ENCODE peak calls at places on chromosomes 3 and 15, in five cellular contexts. One of them, this sample, is unnamed.
A peak's percentile ranks its signal among the peaks of the same experiment; 100 is the strongest.

GRCh38 chr3:45896956-45897355 is 10.6 kb downstream of the CCR9 start:
- ATAC-seq in natural killer cell: no peak
- ATAC-seq in activated CD8-positive, alpha-beta memory T cell treated with anti-CD3 and anti-CD28 coated beads, Interleukin-2, amount 10 ng/mL, durations not matched to agents 7 days and 5 days: no peak
- ATAC-seq in activated naive CD8-positive, alpha-beta T cell treated with anti-CD3 and anti-CD28 coated beads, Interleukin-2, amount 10 ng/mL, durations not matched to agents 7 days and 5 days: no peak
- ATAC-seq in upper lobe of left lung: no peak
- ATAC-seq in this sample: peak; percentile 13

GRCh38 chr3:66039590-66039887 is 821 bp upstream of the MAGI1 start:
- ATAC-seq in natural killer cell: no peak
- ATAC-seq in activated CD8-positive, alpha-beta memory T cell treated with anti-CD3 and anti-CD28 coated beads, Interleukin-2, amount 10 ng/mL, durations not matched to agents 7 days and 5 days: no peak
- ATAC-seq in activated naive CD8-positive, alpha-beta T cell treated with anti-CD3 and anti-CD28 coated beads, Interleukin-2, amount 10 ng/mL, durations not matched to agents 7 days and 5 days: no peak
- ATAC-seq in upper lobe of left lung: no peak
- ATAC-seq in this sample: peak; percentile 0

GRCh38 chr15:99578809-99579208 is 13.0 kb downstream of the MEF2A start:
- ATAC-seq in natural killer cell: no peak
- ATAC-seq in activated CD8-positive, alpha-beta memory T cell treated with anti-CD3 and anti-CD28 coated beads, Interleukin-2, amount 10 ng/mL, durations not matched to agents 7 days and 5 days: no peak
- ATAC-seq in activated naive CD8-positive, alpha-beta T cell treated with anti-CD3 and anti-CD28 coated beads, Interleukin-2, amount 10 ng/mL, durations not matched to agents 7 days and 5 days: no peak
- ATAC-seq in upper lobe of left lung: no peak
- ATAC-seq in this sample: no peak

GRCh38 chr3:31288224-31288623 is 244.5 kb upstream of the STT3B start:
- ATAC-seq in natural killer cell: no peak
- ATAC-seq in activated CD8-positive, alpha-beta memory T cell treated with anti-CD3 and anti-CD28 coated beads, Interleukin-2, amount 10 ng/mL, durations not matched to agents 7 days and 5 days: no peak
- ATAC-seq in activated naive CD8-positive, alpha-beta T cell treated with anti-CD3 and anti-CD28 coated beads, Interleukin-2, amount 10 ng/mL, durations not matched to agents 7 days and 5 days: no peak
- ATAC-seq in upper lobe of left lung: no peak
- ATAC-seq in this sample: no peak

GRCh38 chr15:39208187-39208586 is 372.7 kb upstream of the THBS1 start:
- ATAC-seq in natural killer cell: no peak
- ATAC-seq in activated CD8-positive, alpha-beta memory T cell treated with anti-CD3 and anti-CD28 coated beads, Interleukin-2, amount 10 ng/mL, durations not matched to agents 7 days and 5 days: no peak
- ATAC-seq in activated naive CD8-positive, alpha-beta T cell treated with anti-CD3 and anti-CD28 coated beads, Interleukin-2, amount 10 ng/mL, durations not matched to agents 7 days and 5 days: no peak
- ATAC-seq in upper lobe of left lung: peak; percentile 49
- ATAC-seq in this sample: no peak

GRCh38 chr15:69604050-69604378 is 151.4 kb downstream of the RPLP1 start:
- ATAC-seq in natural killer cell: no peak
- ATAC-seq in activated CD8-positive, alpha-beta memory T cell treated with anti-CD3 and anti-CD28 coated beads, Interleukin-2, amount 10 ng/mL, durations not matched to agents 7 days and 5 days: no peak
- ATAC-seq in activated naive CD8-positive, alpha-beta T cell treated with anti-CD3 and anti-CD28 coated beads, Interleukin-2, amount 10 ng/mL, durations not matched to agents 7 days and 5 days: no peak
- ATAC-seq in upper lobe of left lung: no peak
- ATAC-seq in this sample: no peak

GRCh38 chr15:41653760-41654159 is 6.4 kb upstream of the MGA start:
- ATAC-seq in natural killer cell: no peak
- ATAC-seq in activated CD8-positive, alpha-beta memory T cell treated with anti-CD3 and anti-CD28 coated beads, Interleukin-2, amount 10 ng/mL, durations not matched to agents 7 days and 5 days: no peak
- ATAC-seq in activated naive CD8-positive, alpha-beta T cell treated with anti-CD3 and anti-CD28 coated beads, Interleukin-2, amount 10 ng/mL, durations not matched to agents 7 days and 5 days: no peak
- ATAC-seq in upper lobe of left lung: no peak
- ATAC-seq in this sample: no peak

GRCh38 chr15:33680336-33680735 is 288.0 kb upstream of the CHRM5 start:
- ATAC-seq in natural killer cell: no peak
- ATAC-seq in activated CD8-positive, alpha-beta memory T cell treated with anti-CD3 and anti-CD28 coated beads, Interleukin-2, amount 10 ng/mL, durations not matched to agents 7 days and 5 days: no peak
- ATAC-seq in activated naive CD8-positive, alpha-beta T cell treated with anti-CD3 and anti-CD28 coated beads, Interleukin-2, amount 10 ng/mL, durations not matched to agents 7 days and 5 days: no peak
- ATAC-seq in upper lobe of left lung: no peak
- ATAC-seq in this sample: no peak

GRCh38 chr3:66047321-66048050 is 8.8 kb upstream of the MAGI1 start:
- ATAC-seq in natural killer cell: no peak
- ATAC-seq in activated CD8-positive, alpha-beta memory T cell treated with anti-CD3 and anti-CD28 coated beads, Interleukin-2, amount 10 ng/mL, durations not matched to agents 7 days and 5 days: no peak
- ATAC-seq in activated naive CD8-positive, alpha-beta T cell treated with anti-CD3 and anti-CD28 coated beads, Interleukin-2, amount 10 ng/mL, durations not matched to agents 7 days and 5 days: no peak
- ATAC-seq in upper lobe of left lung: no peak
- ATAC-seq in this sample: no peak

GRCh38 chr3:69378112-69378799 is 7.6 kb downstream of the FRMD4B start:
- ATAC-seq in natural killer cell: no peak
- ATAC-seq in activated CD8-positive, alpha-beta memory T cell treated with anti-CD3 and anti-CD28 coated beads, Interleukin-2, amount 10 ng/mL, durations not matched to agents 7 days and 5 days: no peak
- ATAC-seq in activated naive CD8-positive, alpha-beta T cell treated with anti-CD3 and anti-CD28 coated beads, Interleukin-2, amount 10 ng/mL, durations not matched to agents 7 days and 5 days: no peak
- ATAC-seq in upper lobe of left lung: peak; percentile 89
- ATAC-seq in this sample: no peak

GRCh38 chr3:95508124-95508523 is 1306.3 kb upstream of the EPHA6 start:
- ATAC-seq in natural killer cell: no peak
- ATAC-seq in activated CD8-positive, alpha-beta memory T cell treated with anti-CD3 and anti-CD28 coated beads, Interleukin-2, amount 10 ng/mL, durations not matched to agents 7 days and 5 days: no peak
- ATAC-seq in activated naive CD8-positive, alpha-beta T cell treated with anti-CD3 and anti-CD28 coated beads, Interleukin-2, amount 10 ng/mL, durations not matched to agents 7 days and 5 days: no peak
- ATAC-seq in upper lobe of left lung: no peak
- ATAC-seq in this sample: no peak

GRCh38 chr3:140911822-140912221 is 29.8 kb upstream of the SLC25A36 start:
- ATAC-seq in natural killer cell: no peak
- ATAC-seq in activated CD8-positive, alpha-beta memory T cell treated with anti-CD3 and anti-CD28 coated beads, Interleukin-2, amount 10 ng/mL, durations not matched to agents 7 days and 5 days: no peak
- ATAC-seq in activated naive CD8-positive, alpha-beta T cell treated with anti-CD3 and anti-CD28 coated beads, Interleukin-2, amount 10 ng/mL, durations not matched to agents 7 days and 5 days: no peak
- ATAC-seq in upper lobe of left lung: no peak
- ATAC-seq in this sample: no peak

GRCh38 chr15:90213818-90214204 is 12.7 kb downstream of the SEMA4B start:
- ATAC-seq in natural killer cell: no peak
- ATAC-seq in activated CD8-positive, alpha-beta memory T cell treated with anti-CD3 and anti-CD28 coated beads, Interleukin-2, amount 10 ng/mL, durations not matched to agents 7 days and 5 days: no peak
- ATAC-seq in activated naive CD8-positive, alpha-beta T cell treated with anti-CD3 and anti-CD28 coated beads, Interleukin-2, amount 10 ng/mL, durations not matched to agents 7 days and 5 days: no peak
- ATAC-seq in upper lobe of left lung: peak; percentile 12
- ATAC-seq in this sample: no peak

GRCh38 chr3:181358060-181358459 is 353.7 kb upstream of the SOX2 start:
- ATAC-seq in natural killer cell: no peak
- ATAC-seq in activated CD8-positive, alpha-beta memory T cell treated with anti-CD3 and anti-CD28 coated beads, Interleukin-2, amount 10 ng/mL, durations not matched to agents 7 days and 5 days: no peak
- ATAC-seq in activated naive CD8-positive, alpha-beta T cell treated with anti-CD3 and anti-CD28 coated beads, Interleukin-2, amount 10 ng/mL, durations not matched to agents 7 days and 5 days: no peak
- ATAC-seq in upper lobe of left lung: no peak
- ATAC-seq in this sample: no peak

GRCh38 chr3:176699307-176699706 is 498.0 kb downstream of the TBL1XR1 start:
- ATAC-seq in natural killer cell: no peak
- ATAC-seq in activated CD8-positive, alpha-beta memory T cell treated with anti-CD3 and anti-CD28 coated beads, Interleukin-2, amount 10 ng/mL, durations not matched to agents 7 days and 5 days: no peak
- ATAC-seq in activated naive CD8-positive, alpha-beta T cell treated with anti-CD3 and anti-CD28 coated beads, Interleukin-2, amount 10 ng/mL, durations not matched to agents 7 days and 5 days: no peak
- ATAC-seq in upper lobe of left lung: no peak
- ATAC-seq in this sample: no peak

GRCh38 chr3:114660124-114660523 is 366.3 kb downstream of the TIGIT start:
- ATAC-seq in natural killer cell: no peak
- ATAC-seq in activated CD8-positive, alpha-beta memory T cell treated with anti-CD3 and anti-CD28 coated beads, Interleukin-2, amount 10 ng/mL, durations not matched to agents 7 days and 5 days: no peak
- ATAC-seq in activated naive CD8-positive, alpha-beta T cell treated with anti-CD3 and anti-CD28 coated beads, Interleukin-2, amount 10 ng/mL, durations not matched to agents 7 days and 5 days: no peak
- ATAC-seq in upper lobe of left lung: no peak
- ATAC-seq in this sample: no peak

GRCh38 chr15:81152339-81152738 is 18.3 kb downstream of the CFAP161 start:
- ATAC-seq in natural killer cell: no peak
- ATAC-seq in activated CD8-positive, alpha-beta memory T cell treated with anti-CD3 and anti-CD28 coated beads, Interleukin-2, amount 10 ng/mL, durations not matched to agents 7 days and 5 days: no peak
- ATAC-seq in activated naive CD8-positive, alpha-beta T cell treated with anti-CD3 and anti-CD28 coated beads, Interleukin-2, amount 10 ng/mL, durations not matched to agents 7 days and 5 days: no peak
- ATAC-seq in upper lobe of left lung: no peak
- ATAC-seq in this sample: no peak

GRCh38 chr3:144771401-144771870 is 799.8 kb downstream of the DIPK2A start:
- ATAC-seq in natural killer cell: no peak
- ATAC-seq in activated CD8-positive, alpha-beta memory T cell treated with anti-CD3 and anti-CD28 coated beads, Interleukin-2, amount 10 ng/mL, durations not matched to agents 7 days and 5 days: no peak
- ATAC-seq in activated naive CD8-positive, alpha-beta T cell treated with anti-CD3 and anti-CD28 coated beads, Interleukin-2, amount 10 ng/mL, durations not matched to agents 7 days and 5 days: no peak
- ATAC-seq in upper lobe of left lung: no peak
- ATAC-seq in this sample: no peak

GRCh38 chr3:99366663-99367429 is 271.5 kb upstream of the COL8A1 start:
- ATAC-seq in natural killer cell: no peak
- ATAC-seq in activated CD8-positive, alpha-beta memory T cell treated with anti-CD3 and anti-CD28 coated beads, Interleukin-2, amount 10 ng/mL, durations not matched to agents 7 days and 5 days: no peak
- ATAC-seq in activated naive CD8-positive, alpha-beta T cell treated with anti-CD3 and anti-CD28 coated beads, Interleukin-2, amount 10 ng/mL, durations not matched to agents 7 days and 5 days: no peak
- ATAC-seq in upper lobe of left lung: no peak
- ATAC-seq in this sample: no peak

GRCh38 chr3:193638833-193639232 is 45.8 kb downstream of the OPA1 start:
- ATAC-seq in natural killer cell: no peak
- ATAC-seq in activated CD8-positive, alpha-beta memory T cell treated with anti-CD3 and anti-CD28 coated beads, Interleukin-2, amount 10 ng/mL, durations not matched to agents 7 days and 5 days: no peak
- ATAC-seq in activated naive CD8-positive, alpha-beta T cell treated with anti-CD3 and anti-CD28 coated beads, Interleukin-2, amount 10 ng/mL, durations not matched to agents 7 days and 5 days: no peak
- ATAC-seq in upper lobe of left lung: no peak
- ATAC-seq in this sample: no peak

GRCh38 chr15:101306341-101307047 is 11.4 kb upstream of the SNRPA1 start:
- ATAC-seq in natural killer cell: no peak
- ATAC-seq in activated CD8-positive, alpha-beta memory T cell treated with anti-CD3 and anti-CD28 coated beads, Interleukin-2, amount 10 ng/mL, durations not matched to agents 7 days and 5 days: no peak
- ATAC-seq in activated naive CD8-positive, alpha-beta T cell treated with anti-CD3 and anti-CD28 coated beads, Interleukin-2, amount 10 ng/mL, durations not matched to agents 7 days and 5 days: no peak
- ATAC-seq in upper lobe of left lung: no peak
- ATAC-seq in this sample: no peak

GRCh38 chr15:38238311-38238710 is 14.3 kb upstream of the SPRED1 start:
- ATAC-seq in natural killer cell: no peak
- ATAC-seq in activated CD8-positive, alpha-beta memory T cell treated with anti-CD3 and anti-CD28 coated beads, Interleukin-2, amount 10 ng/mL, durations not matched to agents 7 days and 5 days: no peak
- ATAC-seq in activated naive CD8-positive, alpha-beta T cell treated with anti-CD3 and anti-CD28 coated beads, Interleukin-2, amount 10 ng/mL, durations not matched to agents 7 days and 5 days: no peak
- ATAC-seq in upper lobe of left lung: no peak
- ATAC-seq in this sample: no peak

GRCh38 chr3:113659121-113659531 is 37.3 kb downstream of the USF3 start:
- ATAC-seq in natural killer cell: no peak
- ATAC-seq in activated CD8-positive, alpha-beta memory T cell treated with anti-CD3 and anti-CD28 coated beads, Interleukin-2, amount 10 ng/mL, durations not matched to agents 7 days and 5 days: no peak
- ATAC-seq in activated naive CD8-positive, alpha-beta T cell treated with anti-CD3 and anti-CD28 coated beads, Interleukin-2, amount 10 ng/mL, durations not matched to agents 7 days and 5 days: no peak
- ATAC-seq in upper lobe of left lung: no peak
- ATAC-seq in this sample: no peak

GRCh38 chr3:113277886-113278598 is 66.7 kb downstream of the BOC start:
- ATAC-seq in natural killer cell: no peak
- ATAC-seq in activated CD8-positive, alpha-beta memory T cell treated with anti-CD3 and anti-CD28 coated beads, Interleukin-2, amount 10 ng/mL, durations not matched to agents 7 days and 5 days: no peak
- ATAC-seq in activated naive CD8-positive, alpha-beta T cell treated with anti-CD3 and anti-CD28 coated beads, Interleukin-2, amount 10 ng/mL, durations not matched to agents 7 days and 5 days: no peak
- ATAC-seq in upper lobe of left lung: no peak
- ATAC-seq in this sample: no peak

GRCh38 chr3:172179680-172180399 is 140.5 kb downstream of the FNDC3B start:
- ATAC-seq in natural killer cell: peak; percentile 59
- ATAC-seq in activated CD8-positive, alpha-beta memory T cell treated with anti-CD3 and anti-CD28 coated beads, Interleukin-2, amount 10 ng/mL, durations not matched to agents 7 days and 5 days: no peak
- ATAC-seq in activated naive CD8-positive, alpha-beta T cell treated with anti-CD3 and anti-CD28 coated beads, Interleukin-2, amount 10 ng/mL, durations not matched to agents 7 days and 5 days: no peak
- ATAC-seq in upper lobe of left lung: peak; percentile 26
- ATAC-seq in this sample: peak; percentile 52

GRCh38 chr15:68559342-68560310 is 19.2 kb upstream of the CORO2B start:
- ATAC-seq in natural killer cell: peak; percentile 85
- ATAC-seq in activated CD8-positive, alpha-beta memory T cell treated with anti-CD3 and anti-CD28 coated beads, Interleukin-2, amount 10 ng/mL, durations not matched to agents 7 days and 5 days: peak; percentile 92
- ATAC-seq in activated naive CD8-positive, alpha-beta T cell treated with anti-CD3 and anti-CD28 coated beads, Interleukin-2, amount 10 ng/mL, durations not matched to agents 7 days and 5 days: peak; percentile 87
- ATAC-seq in upper lobe of left lung: peak; percentile 90
- ATAC-seq in this sample: peak; percentile 91

GRCh38 chr3:117080899-117081298 is 371.3 kb downstream of the TUSC7 start:
- ATAC-seq in natural killer cell: no peak
- ATAC-seq in activated CD8-positive, alpha-beta memory T cell treated with anti-CD3 and anti-CD28 coated beads, Interleukin-2, amount 10 ng/mL, durations not matched to agents 7 days and 5 days: no peak
- ATAC-seq in activated naive CD8-positive, alpha-beta T cell treated with anti-CD3 and anti-CD28 coated beads, Interleukin-2, amount 10 ng/mL, durations not matched to agents 7 days and 5 days: no peak
- ATAC-seq in upper lobe of left lung: no peak
- ATAC-seq in this sample: no peak

GRCh38 chr3:4359805-4360502 is 56.8 kb downstream of the SETMAR start:
- ATAC-seq in natural killer cell: no peak
- ATAC-seq in activated CD8-positive, alpha-beta memory T cell treated with anti-CD3 and anti-CD28 coated beads, Interleukin-2, amount 10 ng/mL, durations not matched to agents 7 days and 5 days: no peak
- ATAC-seq in activated naive CD8-positive, alpha-beta T cell treated with anti-CD3 and anti-CD28 coated beads, Interleukin-2, amount 10 ng/mL, durations not matched to agents 7 days and 5 days: no peak
- ATAC-seq in upper lobe of left lung: no peak
- ATAC-seq in this sample: no peak

GRCh38 chr15:88739541-88739940 is 63.7 kb upstream of the ACAN start:
- ATAC-seq in natural killer cell: no peak
- ATAC-seq in activated CD8-positive, alpha-beta memory T cell treated with anti-CD3 and anti-CD28 coated beads, Interleukin-2, amount 10 ng/mL, durations not matched to agents 7 days and 5 days: no peak
- ATAC-seq in activated naive CD8-positive, alpha-beta T cell treated with anti-CD3 and anti-CD28 coated beads, Interleukin-2, amount 10 ng/mL, durations not matched to agents 7 days and 5 days: no peak
- ATAC-seq in upper lobe of left lung: no peak
- ATAC-seq in this sample: no peak

GRCh38 chr3:70096376-70097055 is 97.0 kb downstream of the SAMMSON start:
- ATAC-seq in natural killer cell: no peak
- ATAC-seq in activated CD8-positive, alpha-beta memory T cell treated with anti-CD3 and anti-CD28 coated beads, Interleukin-2, amount 10 ng/mL, durations not matched to agents 7 days and 5 days: no peak
- ATAC-seq in activated naive CD8-positive, alpha-beta T cell treated with anti-CD3 and anti-CD28 coated beads, Interleukin-2, amount 10 ng/mL, durations not matched to agents 7 days and 5 days: no peak
- ATAC-seq in upper lobe of left lung: no peak
- ATAC-seq in this sample: no peak

GRCh38 chr3:16439848-16440708 is 73.4 kb downstream of the RFTN1 start:
- ATAC-seq in natural killer cell: no peak
- ATAC-seq in activated CD8-positive, alpha-beta memory T cell treated with anti-CD3 and anti-CD28 coated beads, Interleukin-2, amount 10 ng/mL, durations not matched to agents 7 days and 5 days: no peak
- ATAC-seq in activated naive CD8-positive, alpha-beta T cell treated with anti-CD3 and anti-CD28 coated beads, Interleukin-2, amount 10 ng/mL, durations not matched to agents 7 days and 5 days: no peak
- ATAC-seq in upper lobe of left lung: no peak
- ATAC-seq in this sample: no peak